ENCODE peak calls at places on chromosomes 7 and 10, in six cellular contexts. M is kidney epithelial cell, D is fibroblast of mammary gland, X is cardiac muscle cell, S is progenitor cell of endocrine pancreas, Q is HL-60. E is an unnamed sample.

GRCh38 chr10:20990604-20991003 is 93.5 kb upstream of the NEBL start:
- DNase-seq in Q (no peak), S (no peak), X (no peak), M (no peak), D (peak; percentile 86), E (peak; percentile 13)

GRCh38 chr10:77240042-77240619 is 397.5 kb downstream of the KCNMA1 start:
- DNase-seq in D (no peak), S (no peak), X (no peak), Q (no peak), M (no peak), E (no peak)

GRCh38 chr10:112295853-112296830 is 12.9 kb downstream of the TECTB start:
- DNase-seq in X (peak; percentile 51), D (peak; percentile 36), Q (no peak), S (no peak), M (no peak), E (no peak)

GRCh38 chr7:52270301-52270700 is 765.1 kb upstream of the POM121L12 start:
- DNase-seq in Q (no peak), D (no peak), M (no peak), S (no peak), X (no peak), E (no peak)

GRCh38 chr7:136245327-136246004 is 268.3 kb upstream of the MTPN start:
- DNase-seq in M (no peak), D (no peak), S (no peak), X (no peak), Q (no peak), E (no peak)

GRCh38 chr7:157674715-157675426 is 338.1 kb downstream of the DNAJB6 start:
- DNase-seq in S (no peak), Q (no peak), D (no peak), M (no peak), X (no peak), E (no peak)

GRCh38 chr7:115410427-115410805 is 488.5 kb downstream of the MDFIC start:
- DNase-seq in X (no peak), M (no peak), Q (peak; percentile 70), S (no peak), D (no peak), E (no peak)

GRCh38 chr7:45390180-45390579 is 184.0 kb upstream of the ADCY1 start:
- DNase-seq in Q (no peak), X (no peak), D (no peak), M (no peak), S (no peak), E (no peak)

GRCh38 chr7:52504546-52504945 is 530.9 kb upstream of the POM121L12 start:
- DNase-seq in M (no peak), X (no peak), D (no peak), Q (no peak), S (no peak), E (no peak)

GRCh38 chr10:113477451-113477850 is 75.4 kb upstream of the HABP2 start:
- DNase-seq in X (no peak), M (no peak), S (no peak), Q (no peak), D (no peak), E (no peak)

GRCh38 chr7:141217938-141218337 is 144.1 kb downstream of the TMEM178B start:
- DNase-seq in M (no peak), Q (no peak), D (no peak), S (no peak), X (no peak), E (no peak)

GRCh38 chr10:112658900-112659328 is 211.9 kb downstream of the VTI1A start:
- DNase-seq in S (no peak), X (no peak), D (no peak), Q (no peak), M (peak; percentile 14), E (peak; percentile 67)

GRCh38 chr10:70130878-70131559 is 1.6 kb downstream of the AIFM2 start:
- DNase-seq in X (no peak), D (peak; percentile 90), M (no peak), S (no peak), Q (no peak), E (peak; percentile 31)

GRCh38 chr10:13955426-13955825 is 368.7 kb downstream of the PRPF18 start:
- DNase-seq in Q (no peak), D (no peak), S (no peak), M (no peak), X (no peak), E (no peak)

GRCh38 chr10:121524138-121524817 is 74.0 kb downstream of the FGFR2 start:
- DNase-seq in M (no peak), X (no peak), D (no peak), S (no peak), Q (no peak), E (no peak)

GRCh38 chr7:157703131-157703530 is 366.3 kb downstream of the DNAJB6 start:
- DNase-seq in X (no peak), S (no peak), D (no peak), Q (no peak), M (no peak), E (no peak)

GRCh38 chr10:60480865-60481563 is 91.3 kb upstream of the ANK3 start:
- DNase-seq in Q (no peak), S (no peak), X (no peak), D (peak; percentile 81), M (peak; percentile 72), E (peak; percentile 91)

GRCh38 chr7:98240961-98241673 is 10.9 kb downstream of the TECPR1 start:
- DNase-seq in M (no peak), D (peak; percentile 40), X (peak; percentile 70), Q (peak; percentile 35), S (peak; percentile 47), E (no peak)

GRCh38 chr7:156585025-156585648 is 55.4 kb upstream of the RNF32 start:
- DNase-seq in X (no peak), D (no peak), M (no peak), Q (no peak), S (no peak), E (no peak)

GRCh38 chr7:105674200-105675030 is 93.1 kb upstream of the EFCAB10 start:
- DNase-seq in M (no peak), S (no peak), X (no peak), Q (peak; percentile 30), D (no peak), E (no peak)

GRCh38 chr7:158044156-158044823 is 543.3 kb downstream of the PTPRN2 start:
- DNase-seq in D (no peak), S (no peak), X (no peak), Q (no peak), M (no peak), E (no peak)

GRCh38 chr10:70053896-70054641 is 1.4 kb downstream of the MACROH2A2 start:
- DNase-seq in Q (peak; percentile 18), S (peak; percentile 57), M (no peak), D (peak; percentile 6), X (peak; percentile 10), E (no peak)

GRCh38 chr7:155426543-155427410 is 31.2 kb upstream of the EN2 start:
- DNase-seq in X (no peak), M (no peak), Q (no peak), D (no peak), S (no peak), E (no peak)

GRCh38 chr10:15209827-15210509 is 41.5 kb upstream of the NMT2 start:
- DNase-seq in M (no peak), S (peak; percentile 67), D (peak; percentile 82), X (peak; percentile 90), Q (peak; percentile 45), E (no peak)

GRCh38 chr7:5704534-5704922 is 76.9 kb downstream of the RNF216 start:
- DNase-seq in S (peak; percentile 49), M (no peak), Q (peak; percentile 73), X (peak; percentile 80), D (peak; percentile 87), E (no peak)

GRCh38 chr7:41921453-41921912 is 218.6 kb upstream of the INHBA start:
- DNase-seq in Q (no peak), M (no peak), D (peak; percentile 93), S (no peak), X (no peak), E (no peak)

GRCh38 chr7:106205621-106206222 is 79.1 kb downstream of the NAMPT start:
- DNase-seq in S (no peak), M (no peak), Q (no peak), D (peak; percentile 40), X (no peak), E (no peak)

GRCh38 chr7:71442492-71443196 is 310.7 kb downstream of the GALNT17 start:
- DNase-seq in D (no peak), M (no peak), S (no peak), X (no peak), Q (peak; percentile 57), E (no peak)

GRCh38 chr10:44801383-44802327 is 109.5 kb upstream of the TMEM72 start:
- DNase-seq in S (no peak), D (peak; percentile 90), Q (no peak), M (peak; percentile 97), X (peak; percentile 56), E (peak; percentile 96)

DNA sequence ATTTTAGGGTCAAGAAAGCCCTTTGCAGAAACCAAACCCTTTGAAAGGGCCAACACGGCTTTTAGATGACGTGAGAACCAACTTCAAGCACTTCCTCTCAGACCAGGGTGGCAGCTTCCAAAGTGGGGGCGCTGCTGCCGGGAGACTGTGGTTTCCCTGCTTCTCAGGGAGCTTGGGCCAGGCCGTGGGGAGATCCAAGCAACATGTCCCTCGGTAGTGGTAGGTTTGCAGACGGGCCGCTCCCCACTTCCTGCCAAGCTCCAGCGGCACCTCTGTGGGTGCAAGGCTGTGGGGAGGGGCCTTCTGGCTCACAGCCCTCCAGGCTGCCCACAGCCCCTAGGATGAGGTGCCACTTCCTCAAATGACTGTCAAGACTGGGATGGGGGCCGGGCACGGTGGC is 132.4 kb downstream of the FAM53B start:
- DNase-seq in Q (peak; percentile 96), S (no peak), M (no peak), D (no peak), X (no peak), E (no peak)
- TF ChIP-seq CTCF in Q (no peak), S (no peak), M (no peak), D (no peak), X (no peak), E (no peak)

DNA sequence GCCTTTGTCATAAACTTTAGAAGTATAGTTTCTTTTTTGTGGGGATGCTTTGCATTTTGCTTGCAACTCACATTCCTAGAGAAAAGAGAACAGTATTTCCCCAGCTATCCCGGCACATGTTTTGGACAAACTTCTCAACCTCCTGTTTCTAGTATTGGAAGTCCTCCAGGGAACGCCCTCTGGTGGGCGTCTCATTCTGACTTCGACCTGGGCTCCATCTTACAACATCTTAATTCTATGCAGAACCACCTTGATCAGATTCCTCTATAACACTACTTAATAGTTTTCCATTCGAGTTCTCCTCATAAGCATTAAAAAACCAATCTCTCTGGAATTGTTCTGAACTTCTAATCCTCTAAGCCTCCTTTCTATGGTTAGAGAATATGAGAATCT is 139.5 kb upstream of the FZD8 start:
- DNase-seq in X (no peak), Q (no peak), D (peak; percentile 22), M (no peak), S (no peak), E (no peak)
- TF ChIP-seq CTCF in X (peak; percentile 22), Q (no peak), D (peak; percentile 14), M (peak; percentile 35), S (peak; percentile 53), E (peak; percentile 54)

DNA sequence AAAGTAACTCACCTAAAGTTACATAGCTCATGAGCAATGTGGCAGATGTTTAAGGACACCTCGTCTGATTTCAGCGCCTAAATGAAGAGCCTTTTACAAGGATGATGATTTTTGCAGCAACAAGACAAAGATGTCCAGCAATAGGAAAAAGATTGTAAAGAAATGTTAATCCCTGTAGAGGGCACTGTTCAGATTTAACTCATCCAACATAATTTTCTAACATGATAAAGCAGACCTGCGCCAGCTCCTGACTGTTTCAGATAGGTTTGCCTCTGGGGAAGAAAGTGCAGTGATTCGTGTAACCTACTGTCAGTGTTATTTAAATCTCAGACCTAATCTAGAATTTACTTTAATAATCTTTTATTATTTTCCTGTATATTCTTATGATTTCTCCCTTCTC is 595.2 kb downstream of the AUTS2 start:
- DNase-seq in M (no peak), Q (no peak), D (peak; percentile 60), X (no peak), S (no peak), E (peak; percentile 6)
- TF ChIP-seq CTCF in M (peak; percentile 10), Q (no peak), D (peak; percentile 36), X (peak; percentile 38), S (peak; percentile 37), E (peak; percentile 41)

GRCh38 chr10:71222541-71223364 is 10.4 kb downstream of the UNC5B start:
- DNase-seq in D (peak; percentile 44), M (no peak), S (no peak), Q (no peak), X (no peak), E (no peak)
- TF ChIP-seq CTCF in D (no peak), M (no peak), S (peak; percentile 47), Q (no peak), X (no peak), E (no peak)

E was measured in epithelial cell of proximal tubule.